ENCODE peak calls at places on chromosome 22, in ten cellular contexts. O, K, R, A, E, D, N, Z, F and C are unnamed samples.

GRCh38 chr22:46473896-46474557 is 63.4 kb downstream of the CELSR1 start:
- DNase-seq in O (no peak), K (no peak), R (no peak), A (no peak), E (no peak), D (no peak), N (no peak), Z (no peak), F (no peak), C (no peak)

GRCh38 chr22:30833328-30833727 is 135.2 kb downstream of the MORC2 start:
- DNase-seq in O (no peak), K (no peak), R (no peak), A (no peak), E (no peak), D (no peak), N (no peak), Z (no peak), F (no peak), C (no peak)

GRCh38 chr22:33923660-33924246 is 3.5 kb upstream of the LARGE1 start:
- DNase-seq in O (peak), K (peak), R (peak), A (peak), E (peak), D (no peak), N (peak), Z (peak), F (no peak), C (peak)

GRCh38 chr22:27801616-27802388 is at the start of gene MN1:
- DNase-seq in O (peak), K (peak), R (peak), A (peak), E (no peak), D (no peak), N (no peak), Z (no peak), F (peak), C (peak)

GRCh38 chr22:49918911-49919881 is 762 bp downstream of the CRELD2 start:
- DNase-seq in O (no peak), K (no peak), R (no peak), A (no peak), E (no peak), D (peak), N (no peak), Z (no peak), F (no peak), C (no peak)

GRCh38 chr22:44608606-44609226 is 93.3 kb upstream of the PRR5 start:
- DNase-seq in O (no peak), K (no peak), R (no peak), A (no peak), E (no peak), D (peak), N (no peak), Z (no peak), F (no peak), C (no peak)

GRCh38 chr22:23385301-23386244 is 194.5 kb downstream of the IGLL1 start:
- DNase-seq in O (peak), K (peak), R (peak), A (peak), E (peak), D (peak), N (peak), Z (peak), F (peak), C (peak)

GRCh38 chr22:31350410-31350863 is 4.3 kb upstream of the PATZ1 start:
- DNase-seq in O (peak), K (peak), R (no peak), A (no peak), E (no peak), D (no peak), N (no peak), Z (no peak), F (no peak), C (no peak)

GRCh38 chr22:46758867-46759290 is 3.6 kb upstream of the TBC1D22A start:
- DNase-seq in O (peak), K (peak), R (peak), A (peak), E (no peak), D (peak), N (peak), Z (no peak), F (peak), C (peak)

GRCh38 chr22:23122216-23122957 is 19.4 kb downstream of the RSPH14 start:
- DNase-seq in O (no peak), K (no peak), R (no peak), A (no peak), E (no peak), D (no peak), N (no peak), Z (no peak), F (peak), C (no peak)

GRCh38 chr22:40479887-40480538 is 109.6 kb downstream of the SGSM3 start:
- DNase-seq in O (no peak), K (peak), R (peak), A (no peak), E (no peak), D (no peak), N (no peak), Z (peak), F (no peak), C (no peak)

GRCh38 chr22:22446527-22446926 is 62.0 kb downstream of the ZNF280B start:
- DNase-seq in O (no peak), K (peak), R (no peak), A (no peak), E (no peak), D (no peak), N (no peak), Z (no peak), F (no peak), C (no peak)

GRCh38 chr22:20933910-20934309 is 16.7 kb downstream of the CRKL start:
- DNase-seq in O (no peak), K (no peak), R (no peak), A (no peak), E (no peak), D (no peak), N (no peak), Z (no peak), F (no peak), C (no peak)

GRCh38 chr22:39405346-39406085 is 5.9 kb downstream of the TAB1 start:
- DNase-seq in O (no peak), K (peak), R (peak), A (no peak), E (no peak), D (no peak), N (no peak), Z (no peak), F (no peak), C (peak)

GRCh38 chr22:25754527-25755202 is 12.7 kb downstream of the MYO18B start:
- DNase-seq in O (no peak), K (peak), R (peak), A (no peak), E (no peak), D (no peak), N (peak), Z (no peak), F (peak), C (peak)

GRCh38 chr22:39488563-39489083 is 13.5 kb upstream of the MIEF1 start:
- DNase-seq in O (no peak), K (no peak), R (no peak), A (no peak), E (no peak), D (no peak), N (no peak), Z (no peak), F (no peak), C (no peak)

GRCh38 chr22:40385041-40385782 is 14.8 kb downstream of the SGSM3 start:
- DNase-seq in O (no peak), K (no peak), R (no peak), A (peak), E (no peak), D (no peak), N (no peak), Z (no peak), F (no peak), C (no peak)

GRCh38 chr22:50535113-50535512 is 5.3 kb upstream of the TYMP start:
- DNase-seq in O (no peak), K (no peak), R (no peak), A (no peak), E (no peak), D (no peak), N (no peak), Z (no peak), F (no peak), C (no peak)

GRCh38 chr22:23565942-23566715 is 14.0 kb downstream of the IGLL1 start:
- DNase-seq in O (peak), K (no peak), R (no peak), A (no peak), E (no peak), D (no peak), N (no peak), Z (no peak), F (no peak), C (no peak)

GRCh38 chr22:27416553-27417427 is 384.8 kb downstream of the MN1 start:
- DNase-seq in O (peak), K (peak), R (peak), A (no peak), E (peak), D (no peak), N (peak), Z (no peak), F (no peak), C (peak)

GRCh38 chr22:44658371-44658953 is 43.5 kb upstream of the PRR5 start:
- DNase-seq in O (no peak), K (peak), R (peak), A (no peak), E (no peak), D (peak), N (no peak), Z (no peak), F (no peak), C (peak)

GRCh38 chr22:27242111-27242436 is 559.5 kb downstream of the MN1 start:
- DNase-seq in O (no peak), K (peak), R (no peak), A (no peak), E (no peak), D (no peak), N (no peak), Z (no peak), F (no peak), C (no peak)

GRCh38 chr22:22666307-22667091 is 22.1 kb downstream of the GGTLC2 start:
- DNase-seq in O (peak), K (peak), R (peak), A (peak), E (no peak), D (peak), N (no peak), Z (no peak), F (no peak), C (peak)

GRCh38 chr22:49955581-49956417 is 4.8 kb upstream of the PIM3 start:
- DNase-seq in O (no peak), K (no peak), R (no peak), A (no peak), E (no peak), D (no peak), N (no peak), Z (no peak), F (no peak), C (no peak)

GRCh38 chr22:49892226-49892899 is 25.9 kb downstream of the ALG12 start:
- DNase-seq in O (no peak), K (no peak), R (no peak), A (no peak), E (no peak), D (no peak), N (no peak), Z (no peak), F (no peak), C (no peak)

GRCh38 chr22:32005453-32005852 is 37.6 kb upstream of the SLC5A1 start:
- DNase-seq in O (no peak), K (peak), R (peak), A (no peak), E (no peak), D (no peak), N (no peak), Z (no peak), F (no peak), C (peak)

GRCh38 chr22:30260276-30260675 is 6.4 kb downstream of the OSM start:
- DNase-seq in O (no peak), K (no peak), R (no peak), A (no peak), E (no peak), D (no peak), N (no peak), Z (no peak), F (no peak), C (no peak)

GRCh38 chr22:41976961-41977566 is 7.8 kb downstream of the SEPTIN3 start:
- DNase-seq in O (peak), K (no peak), R (no peak), A (no peak), E (no peak), D (no peak), N (no peak), Z (no peak), F (no peak), C (no peak)

GRCh38 chr22:49119551-49119952 is 708.1 kb downstream of the BRD1 start:
- DNase-seq in O (no peak), K (no peak), R (no peak), A (no peak), E (no peak), D (no peak), N (no peak), Z (no peak), F (no peak), C (no peak)

GRCh38 chr22:47372596-47373385 is 610.3 kb downstream of the TBC1D22A start:
- DNase-seq in O (no peak), K (no peak), R (no peak), A (no peak), E (no peak), D (peak), N (no peak), Z (no peak), F (peak), C (no peak)

GRCh38 chr22:49052023-49052538 is 775.6 kb downstream of the BRD1 start:
- DNase-seq in O (no peak), K (no peak), R (no peak), A (peak), E (no peak), D (no peak), N (no peak), Z (no peak), F (no peak), C (no peak)

GRCh38 chr22:42400811-42401547 is 31.2 kb downstream of the NFAM1 start:
- DNase-seq in O (no peak), K (no peak), R (no peak), A (no peak), E (no peak), D (no peak), N (no peak), Z (no peak), F (no peak), C (no peak)

GRCh38 chr22:46484861-46485595 is 52.4 kb downstream of the CELSR1 start:
- DNase-seq in O (no peak), K (no peak), R (peak), A (no peak), E (no peak), D (no peak), N (no peak), Z (no peak), F (no peak), C (peak)

GRCh38 chr22:39743955-39744752 is 149.4 kb downstream of the ENTHD1 start:
- DNase-seq in O (no peak), K (no peak), R (no peak), A (no peak), E (no peak), D (no peak), N (no peak), Z (no peak), F (no peak), C (no peak)

GRCh38 chr22:40541300-40541699 is 95.2 kb downstream of the MRTFA start:
- DNase-seq in O (no peak), K (no peak), R (no peak), A (no peak), E (no peak), D (no peak), N (no peak), Z (no peak), F (no peak), C (no peak)

GRCh38 chr22:29938285-29938693 is 55.3 kb downstream of the MTMR3 start:
- DNase-seq in O (no peak), K (no peak), R (no peak), A (peak), E (no peak), D (no peak), N (no peak), Z (no peak), F (no peak), C (no peak)

GRCh38 chr22:50018608-50019291 is 6.2 kb upstream of the IL17REL start:
- DNase-seq in O (no peak), K (no peak), R (no peak), A (no peak), E (no peak), D (no peak), N (no peak), Z (no peak), F (no peak), C (no peak)

GRCh38 chr22:27987557-27987956 is 68.5 kb upstream of the PITPNB start:
- DNase-seq in O (no peak), K (peak), R (peak), A (no peak), E (peak), D (no peak), N (peak), Z (no peak), F (no peak), C (peak)

GRCh38 chr22:27564806-27565205 is 236.8 kb downstream of the MN1 start:
- DNase-seq in O (no peak), K (no peak), R (no peak), A (no peak), E (no peak), D (no peak), N (no peak), Z (no peak), F (no peak), C (no peak)

DNA sequence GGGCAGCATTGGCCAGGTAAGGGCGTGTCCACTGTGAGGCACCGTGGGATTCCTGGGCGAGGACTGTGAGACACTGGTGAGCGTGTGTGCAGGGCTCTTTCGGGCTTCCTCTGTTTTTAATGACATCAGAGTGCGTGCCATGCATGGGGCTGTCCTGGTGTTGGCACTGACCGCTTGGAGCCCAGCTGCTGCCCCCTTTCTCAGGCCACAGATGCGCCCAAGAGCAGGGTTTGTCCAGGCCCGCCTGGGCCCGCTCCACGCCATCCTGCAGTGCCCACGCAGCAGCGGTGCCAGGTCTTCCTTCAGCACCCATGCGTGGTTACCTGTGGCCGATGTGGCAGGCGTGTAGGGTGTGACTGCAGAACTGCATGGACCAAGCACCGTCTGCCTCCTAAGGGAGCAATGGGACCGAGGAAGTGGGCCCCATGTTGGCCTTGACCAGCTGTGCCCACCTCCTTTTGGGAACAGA is 72.3 kb upstream of the SEPTIN5 start:
- DNase-seq in O (no peak), K (no peak), R (no peak), A (no peak), E (no peak), D (no peak), N (no peak), Z (no peak), F (no peak), C (no peak)
- TF ChIP-seq CTCF in O (no peak), K (no peak), R (no peak), A (no peak), E (no peak), D (no peak), N (no peak), Z (no peak), F (no peak), C (no peak)

GRCh38 chr22:37552560-37553163 is 7.6 kb upstream of the CDC42EP1 start:
- DNase-seq in O (peak), K (peak), R (peak), A (no peak), E (peak), D (no peak), N (no peak), Z (no peak), F (peak), C (no peak)

GRCh38 chr22:37551981-37552380 is 8.3 kb upstream of the CDC42EP1 start:
- DNase-seq in O (no peak), K (no peak), R (no peak), A (no peak), E (no peak), D (no peak), N (no peak), Z (no peak), F (no peak), C (no peak)

GRCh38 chr22:37547249-37547741 is 13.0 kb upstream of the CDC42EP1 start:
- DNase-seq in O (no peak), K (peak), R (peak), A (no peak), E (no peak), D (no peak), N (no peak), Z (no peak), F (no peak), C (no peak)

GRCh38 chr22:37546436-37547248 is 13.6 kb upstream of the CDC42EP1 start:
- DNase-seq in O (peak), K (peak), R (peak), A (no peak), E (no peak), D (peak), N (no peak), Z (no peak), F (peak), C (peak)

DNA sequence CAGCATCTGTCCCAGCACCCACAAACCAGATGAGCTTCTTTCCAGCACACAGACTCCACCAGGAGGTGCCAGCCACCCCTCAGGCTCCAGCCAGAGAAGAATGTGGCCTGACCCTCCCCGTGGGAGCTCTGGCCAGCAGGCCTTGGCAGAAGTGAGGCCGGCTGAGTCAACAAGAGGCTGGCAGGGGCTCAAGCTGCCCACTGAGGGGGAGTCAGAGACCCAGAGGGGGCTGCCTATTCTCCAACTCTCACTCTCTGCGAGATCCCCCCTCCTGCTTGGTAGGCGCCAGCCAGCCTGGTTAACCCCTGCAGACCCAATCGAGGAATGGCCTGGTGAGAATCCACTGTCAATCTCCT is 10.6 kb upstream of the CDC42EP1 start:
- DNase-seq in O (no peak), K (peak), R (peak), A (no peak), E (no peak), D (peak), N (no peak), Z (no peak), F (no peak), C (peak)
- TF ChIP-seq CTCF in O (no peak), K (peak), R (peak), A (no peak), E (peak), D (peak), N (peak), Z (no peak), F (peak), C (peak)

GRCh38 chr22:24726848-24727217 is 47.7 kb downstream of the PIWIL3 start:
- DNase-seq in O (no peak), K (no peak), R (no peak), A (no peak), E (no peak), D (no peak), N (no peak), Z (no peak), F (no peak), C (no peak)
- TF ChIP-seq CTCF in O (no peak), K (no peak), R (no peak), A (no peak), E (no peak), D (no peak), N (no peak), Z (no peak), F (no peak), C (no peak)

GRCh38 chr22:36180038-36180880 is 19.7 kb upstream of the APOL3 start:
- DNase-seq in O (peak), K (peak), R (peak), A (peak), E (no peak), D (peak), N (no peak), Z (peak), F (peak), C (peak)
- TF ChIP-seq CTCF in O (peak), K (peak), R (peak), A (peak), E (peak), D (peak), N (peak), Z (peak), F (peak), C (peak)